ENCODE peak calls at places on chromosome 18, in nine cellular contexts. R, O, N, Y, Q, F, T, A and B are unnamed samples.

GRCh38 chr18:76874643-76875389 is 52.5 kb downstream of the ZNF236 start:
- DNase-seq in N (no peak), R (no peak), A (no peak), Y (no peak), T (no peak), O (no peak), F (no peak), Q (no peak), B (no peak)

GRCh38 chr18:24630346-24630880 is 170.0 kb downstream of the HRH4 start:
- DNase-seq in O (no peak), Q (no peak), Y (no peak), T (no peak), A (no peak), N (no peak), R (no peak), F (no peak), B (no peak)

GRCh38 chr18:32553174-32553573 is 82.5 kb upstream of the GAREM1 start:
- DNase-seq in T (no peak), N (no peak), F (no peak), Q (no peak), R (no peak), O (no peak), Y (no peak), A (no peak), B (no peak)

GRCh38 chr18:10453261-10453884 is 1.1 kb upstream of the APCDD1 start:
- DNase-seq in T (no peak), R (no peak), Y (peak), N (no peak), Q (no peak), O (no peak), A (no peak), F (no peak), B (no peak)

GRCh38 chr18:11387880-11388279 is 221.5 kb upstream of the SLC35G4 start:
- DNase-seq in Q (peak), T (peak), F (no peak), R (no peak), O (no peak), A (peak), N (no peak), Y (peak), B (peak)

GRCh38 chr18:31685097-31686082 is 1.0 kb upstream of the B4GALT6 start:
- DNase-seq in A (peak), F (peak), Q (peak), O (peak), R (peak), Y (peak), T (peak), N (no peak), B (no peak)

GRCh38 chr18:79872423-79872822 is 74.7 kb downstream of the KCNG2 start:
- DNase-seq in A (no peak), Q (no peak), N (no peak), R (no peak), O (no peak), Y (no peak), T (no peak), F (peak), B (no peak)

GRCh38 chr18:68840554-68841263 is 42.8 kb downstream of the CCDC102B start:
- DNase-seq in A (no peak), Q (no peak), F (no peak), Y (no peak), T (peak), O (no peak), R (peak), N (no peak), B (peak)

GRCh38 chr18:34225218-34225553 is 473 bp upstream of the NOL4 start:
- DNase-seq in Q (no peak), N (no peak), R (no peak), T (no peak), Y (no peak), F (no peak), A (no peak), O (no peak), B (no peak)

GRCh38 chr18:70645971-70646370 is 357.1 kb downstream of the SOCS6 start:
- DNase-seq in N (no peak), T (no peak), F (no peak), Y (no peak), O (no peak), R (no peak), A (no peak), Q (no peak), B (no peak)

GRCh38 chr18:44742741-44743311 is 62.1 kb downstream of the SETBP1 start:
- DNase-seq in Q (peak), N (no peak), A (peak), F (no peak), R (peak), Y (peak), T (no peak), O (no peak), B (no peak)

GRCh38 chr18:39345321-39345720 is 1779.7 kb upstream of the CELF4 start:
- DNase-seq in A (no peak), N (no peak), F (no peak), R (peak), T (peak), Q (peak), O (no peak), Y (peak), B (peak)

GRCh38 chr18:63189817-63190216 is 129.8 kb downstream of the BCL2 start:
- DNase-seq in Q (no peak), R (no peak), Y (no peak), A (no peak), T (no peak), F (no peak), N (no peak), O (no peak), B (no peak)

GRCh38 chr18:58196164-58196563 is 152.1 kb downstream of the NEDD4L start:
- DNase-seq in F (no peak), R (no peak), Q (no peak), T (peak), O (no peak), Y (no peak), A (no peak), N (no peak), B (no peak)

GRCh38 chr18:524496-524895 is 24.0 kb upstream of the COLEC12 start:
- DNase-seq in Q (no peak), A (no peak), O (no peak), T (peak), N (no peak), Y (no peak), R (peak), F (no peak), B (peak)

GRCh38 chr18:58802959-58803358 is 61.7 kb upstream of the ZNF532 start:
- DNase-seq in N (no peak), Y (no peak), F (no peak), T (no peak), A (no peak), R (no peak), O (no peak), Q (no peak), B (no peak)

GRCh38 chr18:55018602-55019001 is 59.3 kb upstream of the CCDC68 start:
- DNase-seq in T (peak), R (no peak), Y (no peak), Q (no peak), O (no peak), F (no peak), N (no peak), A (no peak), B (peak)

GRCh38 chr18:60740313-60740712 is 367.7 kb upstream of the MC4R start:
- DNase-seq in O (no peak), Q (no peak), N (no peak), A (no peak), T (no peak), R (no peak), Y (no peak), F (peak), B (no peak)

GRCh38 chr18:50053142-50053541 is 141.8 kb downstream of the MYO5B start:
- DNase-seq in T (no peak), O (no peak), R (no peak), F (no peak), Y (no peak), A (no peak), N (no peak), Q (no peak), B (no peak)

GRCh38 chr18:10297079-10297478 is 157.4 kb upstream of the APCDD1 start:
- DNase-seq in N (no peak), Q (no peak), R (no peak), Y (no peak), F (no peak), A (no peak), O (no peak), T (no peak), B (no peak)

GRCh38 chr18:8614875-8615274 is 5.6 kb downstream of the RAB12 start:
- DNase-seq in A (no peak), Q (no peak), F (no peak), T (no peak), O (no peak), R (no peak), Y (no peak), N (no peak), B (no peak)

GRCh38 chr18:55229682-55230081 is 270.4 kb upstream of the CCDC68 start:
- DNase-seq in R (no peak), F (no peak), T (no peak), A (no peak), O (no peak), Q (no peak), N (no peak), Y (no peak), B (no peak)

GRCh38 chr18:53754154-53754553 is 470.3 kb downstream of the MBD2 start:
- DNase-seq in R (no peak), Q (no peak), F (no peak), T (no peak), A (no peak), O (no peak), Y (no peak), N (no peak), B (no peak)

GRCh38 chr18:4157339-4157738 is 297.8 kb downstream of the DLGAP1 start:
- DNase-seq in Q (no peak), R (no peak), A (no peak), O (no peak), Y (no peak), F (no peak), N (no peak), T (no peak), B (no peak)

GRCh38 chr18:22377769-22378168 is 39.9 kb downstream of the CTAGE1 start:
- DNase-seq in Q (no peak), T (no peak), F (no peak), R (no peak), A (no peak), O (no peak), Y (no peak), N (no peak), B (no peak)

GRCh38 chr18:74775239-74775638 is 177.6 kb downstream of the ZNF407 start:
- DNase-seq in Y (no peak), Q (no peak), O (no peak), T (peak), R (no peak), F (no peak), N (no peak), A (no peak), B (peak)

GRCh38 chr18:75408554-75409506 is 18.7 kb downstream of the SMIM21 start:
- DNase-seq in R (peak), A (no peak), T (peak), N (peak), O (no peak), F (no peak), Y (peak), Q (no peak), B (peak)

GRCh38 chr18:26460449-26461091 is 87.8 kb downstream of the KCTD1 start:
- DNase-seq in N (no peak), Y (peak), Q (peak), F (no peak), T (no peak), O (no peak), A (peak), R (no peak), B (peak)

GRCh38 chr18:41226186-41226585 is 728.8 kb upstream of the PIK3C3 start:
- DNase-seq in O (no peak), A (no peak), F (no peak), Y (no peak), T (no peak), N (no peak), R (peak), Q (no peak), B (no peak)

GRCh38 chr18:29712785-29713184 is 1329.8 kb downstream of the DSC3 start:
- DNase-seq in T (no peak), R (no peak), Q (no peak), N (no peak), A (no peak), Y (no peak), O (no peak), F (no peak), B (no peak)

GRCh38 chr18:3511980-3512379 is 62.0 kb downstream of the TGIF1 start:
- DNase-seq in R (peak), Y (peak), A (peak), N (no peak), O (peak), T (peak), Q (no peak), F (no peak), B (peak)

GRCh38 chr18:58495202-58495601 is 133.7 kb downstream of the ALPK2 start:
- DNase-seq in F (no peak), O (no peak), Q (no peak), Y (no peak), A (no peak), R (peak), N (no peak), T (no peak), B (no peak)

GRCh38 chr18:12768622-12769021 is 65.8 kb downstream of the PSMG2 start:
- DNase-seq in T (peak), R (no peak), O (no peak), F (no peak), Q (no peak), A (no peak), Y (no peak), N (no peak), B (peak)

GRCh38 chr18:23421277-23421676 is 31.8 kb upstream of the RIOK3 start:
- DNase-seq in Y (no peak), N (no peak), F (no peak), O (no peak), Q (no peak), R (no peak), T (no peak), A (no peak), B (no peak)

GRCh38 chr18:46482831-46483230 is 174.2 kb downstream of the LOXHD1 start:
- DNase-seq in N (no peak), F (no peak), R (no peak), T (no peak), A (no peak), Q (no peak), Y (no peak), O (no peak), B (no peak)

GRCh38 chr18:35406666-35407065 is 29.5 kb upstream of the ZNF396 start:
- DNase-seq in Q (no peak), A (no peak), O (no peak), T (no peak), R (no peak), F (no peak), N (no peak), Y (no peak), B (no peak)

GRCh38 chr18:79571221-79572092 is 108.1 kb upstream of the CTDP1 start:
- DNase-seq in A (no peak), O (no peak), Y (no peak), F (peak), Q (no peak), T (no peak), R (no peak), N (no peak), B (no peak)

GRCh38 chr18:60846396-60846795 is 473.8 kb upstream of the MC4R start:
- DNase-seq in T (no peak), N (no peak), A (no peak), F (no peak), O (no peak), Y (no peak), R (no peak), Q (no peak), B (no peak)